ENCODE peak calls at places on chromosome 4, in four cellular contexts. I is WERI-Rb-1, G is heart left ventricle, N is stomach. V is an unnamed sample.

GRCh38 chr4:155773196-155773800 is 14.5 kb downstream of the GUCY1B1 start:
- DNase-seq in I (no peak), N (no peak), G (no peak), V (peak)

GRCh38 chr4:13968723-13969122 is 341.2 kb upstream of the BOD1L1 start:
- DNase-seq in G (no peak), I (no peak), N (no peak), V (no peak)

GRCh38 chr4:3677671-3678070 is 88.5 kb upstream of the ADRA2C start:
- DNase-seq in I (no peak), G (no peak), N (no peak), V (no peak)

GRCh38 chr4:145234086-145234694 is 53.8 kb upstream of the OTUD4 start:
- DNase-seq in I (peak), G (no peak), N (peak), V (peak)

GRCh38 chr4:169311643-169312365 is 41.0 kb upstream of the SH3RF1 start:
- DNase-seq in N (peak), G (no peak), I (peak), V (peak)

GRCh38 chr4:87068591-87069021 is 133.8 kb downstream of the AFF1 start:
- DNase-seq in G (no peak), N (no peak), I (no peak), V (no peak)

GRCh38 chr4:85966308-85966882 is 393.5 kb downstream of the MAPK10 start:
- DNase-seq in G (no peak), N (no peak), I (no peak), V (no peak)

GRCh38 chr4:75916091-75916661 is 13.9 kb upstream of the PPEF2 start:
- DNase-seq in N (no peak), G (no peak), I (peak), V (peak)

GRCh38 chr4:169201144-169202124 is 69.3 kb downstream of the SH3RF1 start:
- DNase-seq in I (no peak), G (no peak), N (no peak), V (no peak)

GRCh38 chr4:63786181-63786580 is 623.1 kb downstream of the TECRL start:
- DNase-seq in G (no peak), N (no peak), I (no peak), V (no peak)

GRCh38 chr4:92031825-92032224 is 271.9 kb upstream of the GRID2 start:
- DNase-seq in I (no peak), G (no peak), N (peak), V (no peak)

GRCh38 chr4:37827802-37828321 is 1.4 kb downstream of the PGM2 start:
- DNase-seq in G (no peak), I (no peak), N (no peak), V (peak)

GRCh38 chr4:85724801-85725548 is 250.0 kb downstream of the ARHGAP24 start:
- DNase-seq in G (no peak), I (no peak), N (no peak), V (peak)

GRCh38 chr4:111689214-111689613 is 456.0 kb upstream of the FAM241A start:
- DNase-seq in I (no peak), G (no peak), N (no peak), V (no peak)

GRCh38 chr4:14294611-14295010 is 667.1 kb upstream of the BOD1L1 start:
- DNase-seq in G (no peak), I (no peak), N (no peak), V (no peak)

GRCh38 chr4:127400736-127401346 is 231.9 kb upstream of the INTU start:
- DNase-seq in G (no peak), N (peak), I (peak), V (peak)

GRCh38 chr4:159534655-159535054 is 431.8 kb downstream of the RAPGEF2 start:
- DNase-seq in N (no peak), I (no peak), G (no peak), V (no peak)

GRCh38 chr4:20195071-20195885 is 56.4 kb upstream of the SLIT2 start:
- DNase-seq in I (no peak), G (no peak), N (no peak), V (no peak)

GRCh38 chr4:41154001-41154813 is 60.1 kb downstream of the APBB2 start:
- DNase-seq in N (no peak), I (no peak), G (no peak), V (no peak)

GRCh38 chr4:69057620-69058409 is 38.5 kb upstream of the UGT2B7 start:
- DNase-seq in N (peak), G (no peak), I (no peak), V (no peak)

GRCh38 chr4:80336582-80336981 is 1.1 kb downstream of the CFAP299 start:
- DNase-seq in N (no peak), I (peak), G (no peak), V (peak)

GRCh38 chr4:56908206-56909082 is 744 bp downstream of the REST start:
- DNase-seq in G (peak), N (peak), I (peak), V (peak)

GRCh38 chr4:169420291-169420690 is 149.5 kb upstream of the SH3RF1 start:
- DNase-seq in I (no peak), G (no peak), N (no peak), V (no peak)

GRCh38 chr4:947491-947971 is 15.3 kb downstream of the TMEM175 start:
- DNase-seq in I (no peak), N (no peak), G (no peak), V (no peak)

GRCh38 chr4:98343640-98344039 is 82.5 kb downstream of the RAP1GDS1 start:
- DNase-seq in N (no peak), I (no peak), G (no peak), V (no peak)

GRCh38 chr4:27775156-27775555 is 914.5 kb downstream of the STIM2 start:
- DNase-seq in I (peak), G (no peak), N (no peak), V (no peak)

GRCh38 chr4:1309261-1310010 is 19.7 kb downstream of the MAEA start:
- DNase-seq in N (peak), G (peak), I (peak), V (no peak)

GRCh38 chr4:24794916-24795665 is at the start of gene SOD3:
- DNase-seq in I (no peak), G (peak), N (peak), V (no peak)

GRCh38 chr4:71210831-71211230 is 128.0 kb upstream of the SLC4A4 start:
- DNase-seq in N (no peak), G (no peak), I (no peak), V (no peak)

GRCh38 chr4:126727461-126727860 is 905.3 kb upstream of the INTU start:
- DNase-seq in I (no peak), G (no peak), N (no peak), V (no peak)

GRCh38 chr4:150662686-150663085 is 80.7 kb downstream of the MAB21L2 start:
- DNase-seq in G (no peak), N (no peak), I (no peak), V (no peak)

GRCh38 chr4:38673109-38673978 is 9.3 kb downstream of the KLF3 start:
- DNase-seq in N (peak), I (peak), G (peak), V (no peak)

GRCh38 chr4:41644288-41644914 is 104.1 kb downstream of the PHOX2B start:
- DNase-seq in N (peak), I (peak), G (peak), V (no peak)

GRCh38 chr4:169068423-169068822 is 58.4 kb upstream of the CBR4 start:
- DNase-seq in N (no peak), I (no peak), G (no peak), V (no peak)

GRCh38 chr4:85994576-85994975 is 365.3 kb downstream of the MAPK10 start:
- DNase-seq in N (no peak), G (no peak), I (no peak), V (no peak)

GRCh38 chr4:53905935-53906377 is 158.4 kb downstream of the CHIC2 start:
- DNase-seq in N (peak), G (no peak), I (no peak), V (peak)

GRCh38 chr4:114378306-114378903 is 220.2 kb upstream of the UGT8 start:
- DNase-seq in G (no peak), N (no peak), I (no peak), V (no peak)

GRCh38 chr4:20447103-20447502 is 195.4 kb downstream of the SLIT2 start:
- DNase-seq in N (no peak), G (no peak), I (no peak), V (no peak)

GRCh38 chr4:139824882-139825522 is 159.4 kb downstream of the MGST2 start:
- DNase-seq in G (no peak), I (no peak), N (no peak), V (no peak)

GRCh38 chr4:139823746-139824145 is 158.1 kb downstream of the MGST2 start:
- DNase-seq in I (no peak), N (no peak), G (no peak), V (no peak)

GRCh38 chr4:139822391-139822790 is 156.8 kb downstream of the MGST2 start:
- DNase-seq in G (no peak), I (no peak), N (no peak), V (no peak)

GRCh38 chr4:139825523-139826014 is 159.9 kb downstream of the MGST2 start:
- DNase-seq in N (no peak), G (no peak), I (no peak), V (no peak)

GRCh38 chr4:139823345-139823744 is 157.7 kb downstream of the MGST2 start:
- DNase-seq in N (no peak), I (no peak), G (no peak), V (no peak)
- H3K27ac ChIP-seq in N (no peak), I (no peak), G (no peak), V (no peak)

DNA sequence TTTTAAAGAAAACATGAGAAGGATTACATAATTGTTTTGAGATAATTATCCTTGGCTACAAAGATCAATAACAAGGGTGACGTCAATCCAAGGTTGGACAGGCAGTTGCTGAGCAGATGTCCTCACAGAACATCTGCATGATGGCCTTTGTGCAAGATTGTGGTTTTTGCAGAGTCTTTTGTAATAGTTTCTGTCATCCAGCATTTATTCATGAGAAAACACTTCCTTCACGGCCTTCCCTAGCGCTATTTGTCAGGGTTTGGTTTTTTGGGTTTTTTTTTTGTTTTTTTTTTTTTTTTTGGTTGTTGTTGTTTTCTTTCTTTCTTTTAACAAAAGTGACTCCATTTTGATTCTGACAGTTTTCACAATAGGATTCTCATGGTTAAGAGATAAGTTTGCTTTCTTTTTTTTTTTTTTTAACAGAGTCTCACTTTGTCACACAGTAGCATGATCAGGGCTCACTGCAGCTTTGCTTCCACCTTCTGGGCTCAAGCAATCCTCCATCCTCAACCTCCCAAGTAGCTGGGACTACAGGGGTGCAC is 31.5 kb upstream of the ELF2 start:
- DNase-seq in G (no peak), N (no peak), I (no peak), V (no peak)
- H3K27ac ChIP-seq in G (peak), N (peak), I (no peak), V (no peak)

GRCh38 chr4:173821851-173822250 is 291.8 kb upstream of the HAND2 start:
- DNase-seq in I (no peak), N (no peak), G (no peak), V (no peak)
- H3K27ac ChIP-seq in I (no peak), N (no peak), G (no peak), V (no peak)

GRCh38 chr4:88751258-88752075 is 53.8 kb upstream of the NAP1L5 start:
- DNase-seq in G (no peak), N (no peak), I (no peak), V (no peak)
- H3K27ac ChIP-seq in G (no peak), N (no peak), I (no peak), V (no peak)

DNA sequence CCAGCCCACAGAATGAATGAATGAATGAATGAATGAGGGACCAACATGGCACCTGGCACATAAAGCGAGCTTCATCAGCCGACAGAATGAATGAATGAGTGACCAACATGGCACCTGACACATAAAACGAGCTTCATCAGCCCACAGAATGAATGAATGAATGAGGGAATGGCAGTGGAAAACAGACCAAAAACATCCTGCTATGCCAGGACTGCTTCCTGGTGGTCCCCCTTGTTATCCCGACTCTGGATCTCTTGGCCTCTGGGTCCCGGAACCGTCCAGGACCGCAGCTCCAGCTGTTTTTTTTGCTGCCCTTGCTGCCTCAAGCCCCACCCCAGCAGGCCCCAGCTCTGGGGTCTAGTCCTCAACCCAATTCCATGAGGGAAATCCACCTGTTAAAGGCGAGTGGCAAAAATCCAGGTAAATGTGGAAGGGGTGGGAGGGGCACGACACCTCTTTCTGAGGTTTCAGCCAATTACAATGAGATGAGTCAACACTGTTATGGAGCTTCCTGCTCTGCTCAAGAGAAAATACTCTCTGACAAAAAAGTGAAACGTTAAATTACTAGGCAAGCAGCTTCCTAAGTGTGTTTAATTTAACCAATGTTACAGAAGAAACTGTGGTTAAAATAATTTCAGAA is 72.0 kb upstream of the MTNR1A start:
- DNase-seq in G (no peak), N (no peak), I (no peak), V (no peak)
- H3K27ac ChIP-seq in G (no peak), N (no peak), I (no peak), V (no peak)

GRCh38 chr4:147830987-147831386 is 99.1 kb downstream of the ARHGAP10 start:
- DNase-seq in N (no peak), I (peak), G (no peak), V (no peak)

GRCh38 chr4:147833254-147833653 is 101.4 kb downstream of the ARHGAP10 start:
- DNase-seq in G (no peak), N (no peak), I (no peak), V (no peak)

GRCh38 chr4:147831452-147832192 is 99.7 kb downstream of the ARHGAP10 start:
- DNase-seq in G (no peak), I (no peak), N (no peak), V (no peak)

GRCh38 chr4:147834480-147834879 is 102.6 kb downstream of the ARHGAP10 start:
- DNase-seq in G (no peak), N (no peak), I (no peak), V (no peak)

DNA sequence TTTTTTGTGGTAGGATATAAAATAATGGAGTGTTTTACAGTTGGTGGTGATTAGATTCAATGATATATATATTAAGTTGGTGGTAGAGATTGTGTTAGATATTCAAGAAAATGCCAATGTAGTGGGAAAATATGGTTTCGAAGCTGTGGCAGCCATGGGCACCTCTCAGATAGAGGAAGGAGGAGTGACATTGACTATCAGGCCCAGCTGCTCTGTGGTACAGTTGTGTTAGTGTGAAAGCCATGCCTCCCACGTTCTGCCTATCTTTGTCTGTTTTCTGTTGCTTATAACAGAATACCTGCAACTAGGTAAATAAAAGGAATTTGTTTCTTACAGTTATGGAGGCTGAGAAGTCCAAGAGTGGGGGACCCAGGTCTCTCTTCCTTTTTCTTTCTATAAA is 101.9 kb downstream of the ARHGAP10 start:
- DNase-seq in G (no peak), N (no peak), I (no peak), V (no peak)
- H3K27ac ChIP-seq in G (no peak), N (peak), I (no peak), V (no peak)

DNA sequence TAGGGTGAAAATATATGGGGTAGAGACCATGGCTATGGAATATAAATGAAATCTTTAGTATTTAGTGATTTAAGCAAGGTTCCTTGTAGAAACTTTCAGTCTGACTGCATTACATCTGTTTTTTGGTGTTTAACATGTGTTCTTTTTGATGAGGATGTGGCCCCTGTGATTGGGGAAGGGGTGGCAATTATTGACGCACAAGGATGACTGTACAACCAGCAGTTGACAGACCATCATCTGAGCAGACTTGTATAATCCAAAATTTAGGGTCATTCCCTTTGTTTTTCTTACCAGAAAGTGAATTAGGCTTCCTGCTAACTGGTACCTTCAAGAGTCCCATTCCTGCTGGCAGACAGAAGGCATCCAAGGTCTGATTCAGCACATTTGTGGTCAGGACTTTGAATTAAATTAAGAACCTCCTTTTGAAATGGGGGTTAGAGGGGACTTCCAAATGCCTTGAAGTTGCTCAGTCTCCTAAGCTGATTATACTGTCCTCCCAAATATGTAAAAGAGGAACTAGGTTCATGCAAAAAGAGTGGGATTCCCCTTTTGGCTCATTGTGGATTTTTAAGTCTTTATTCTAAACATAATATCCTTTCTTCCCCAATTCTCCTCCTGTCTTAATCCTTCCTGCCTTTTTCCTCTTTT is 112.4 kb upstream of the CXCL13 start:
- DNase-seq in G (no peak), I (no peak), N (no peak), V (no peak)
- H3K27ac ChIP-seq in G (no peak), I (no peak), N (no peak), V (no peak)

GRCh38 chr4:48772568-48772967 is 7.5 kb downstream of the FRYL start:
- DNase-seq in G (no peak), I (no peak), N (no peak), V (no peak)
- H3K27ac ChIP-seq in G (no peak), I (no peak), N (peak), V (no peak)

DNA sequence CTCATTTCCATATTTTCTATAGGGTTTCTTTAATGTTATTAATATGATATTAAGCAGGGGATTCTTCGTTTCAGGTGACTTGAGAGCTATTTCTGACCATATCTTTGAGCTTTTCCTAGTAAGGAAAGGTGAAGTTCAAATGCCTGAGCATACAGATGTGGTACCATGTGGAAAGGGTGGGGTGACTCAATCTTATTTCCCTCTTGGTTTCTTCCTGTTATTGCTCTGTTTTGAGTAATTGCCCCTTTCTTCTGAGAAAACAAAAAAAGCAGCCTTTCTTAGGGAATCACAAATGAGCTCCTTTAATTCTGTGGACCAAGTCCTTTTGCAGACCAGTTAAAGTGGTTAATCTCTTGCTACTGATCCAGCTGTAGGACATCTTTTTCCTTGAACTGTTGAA is 41.0 kb upstream of the AGA start:
- DNase-seq in I (no peak), G (no peak), N (no peak), V (no peak)
- H3K27ac ChIP-seq in I (no peak), G (no peak), N (no peak), V (no peak)